ENCODE peak calls at places on chromosome 22, in nine cellular contexts. One of them, this sample, is unnamed.

GRCh38 chr22:27801616-27802388 is at the start of gene MN1:
- DNase-seq in HFF-Myc: no peak
- DNase-seq in AG04450: no peak
- DNase-seq in NB4: no peak
- DNase-seq in brain microvascular endothelial cell: no peak
- DNase-seq in colonic mucosa: peak
- DNase-seq in astrocyte of the cerebellum: no peak
- DNase-seq in body of pancreas: peak
- DNase-seq in adipocyte: peak
- DNase-seq in this sample: no peak

GRCh38 chr22:48738204-48738980 is 1089.3 kb downstream of the BRD1 start:
- DNase-seq in HFF-Myc: no peak
- DNase-seq in AG04450: no peak
- DNase-seq in NB4: no peak
- DNase-seq in brain microvascular endothelial cell: no peak
- DNase-seq in colonic mucosa: no peak
- DNase-seq in astrocyte of the cerebellum: no peak
- DNase-seq in body of pancreas: no peak
- DNase-seq in adipocyte: no peak
- DNase-seq in this sample: no peak

GRCh38 chr22:47127441-47127871 is 365.0 kb downstream of the TBC1D22A start:
- DNase-seq in HFF-Myc: no peak
- DNase-seq in AG04450: no peak
- DNase-seq in NB4: no peak
- DNase-seq in brain microvascular endothelial cell: no peak
- DNase-seq in colonic mucosa: no peak
- DNase-seq in astrocyte of the cerebellum: no peak
- DNase-seq in body of pancreas: no peak
- DNase-seq in adipocyte: no peak
- DNase-seq in this sample: no peak

GRCh38 chr22:39151329-39151975 is 1.0 kb downstream of the CBX7 start:
- DNase-seq in HFF-Myc: no peak
- DNase-seq in AG04450: no peak
- DNase-seq in NB4: no peak
- DNase-seq in brain microvascular endothelial cell: no peak
- DNase-seq in colonic mucosa: no peak
- DNase-seq in astrocyte of the cerebellum: no peak
- DNase-seq in body of pancreas: no peak
- DNase-seq in adipocyte: no peak
- DNase-seq in this sample: no peak

GRCh38 chr22:35114296-35114980 is 48.5 kb downstream of the ISX start:
- DNase-seq in HFF-Myc: no peak
- DNase-seq in AG04450: no peak
- DNase-seq in NB4: no peak
- DNase-seq in brain microvascular endothelial cell: no peak
- DNase-seq in colonic mucosa: no peak
- DNase-seq in astrocyte of the cerebellum: no peak
- DNase-seq in body of pancreas: no peak
- DNase-seq in adipocyte: no peak
- DNase-seq in this sample: no peak

GRCh38 chr22:50307891-50308596 is 598 bp upstream of the PLXNB2 start:
- DNase-seq in HFF-Myc: no peak
- DNase-seq in AG04450: no peak
- DNase-seq in NB4: peak
- DNase-seq in brain microvascular endothelial cell: no peak
- DNase-seq in colonic mucosa: peak
- DNase-seq in astrocyte of the cerebellum: no peak
- DNase-seq in body of pancreas: no peak
- DNase-seq in adipocyte: peak
- DNase-seq in this sample: no peak

GRCh38 chr22:17781319-17782031 is 7.2 kb upstream of the BID start:
- DNase-seq in HFF-Myc: no peak
- DNase-seq in AG04450: peak
- DNase-seq in NB4: peak
- DNase-seq in brain microvascular endothelial cell: peak
- DNase-seq in colonic mucosa: no peak
- DNase-seq in astrocyte of the cerebellum: peak
- DNase-seq in body of pancreas: no peak
- DNase-seq in adipocyte: peak
- DNase-seq in this sample: peak

GRCh38 chr22:29306830-29307657 is 594 bp downstream of the GAS2L1 start:
- DNase-seq in HFF-Myc: no peak
- DNase-seq in AG04450: no peak
- DNase-seq in NB4: peak
- DNase-seq in brain microvascular endothelial cell: peak
- DNase-seq in colonic mucosa: peak
- DNase-seq in astrocyte of the cerebellum: no peak
- DNase-seq in body of pancreas: peak
- DNase-seq in adipocyte: peak
- DNase-seq in this sample: no peak

GRCh38 chr22:40193429-40194421 is 16.0 kb downstream of the TNRC6B start:
- DNase-seq in HFF-Myc: no peak
- DNase-seq in AG04450: no peak
- DNase-seq in NB4: no peak
- DNase-seq in brain microvascular endothelial cell: no peak
- DNase-seq in colonic mucosa: no peak
- DNase-seq in astrocyte of the cerebellum: no peak
- DNase-seq in body of pancreas: no peak
- DNase-seq in adipocyte: peak
- DNase-seq in this sample: no peak

GRCh38 chr22:23520875-23521441 is 59.1 kb downstream of the IGLL1 start:
- DNase-seq in HFF-Myc: no peak
- DNase-seq in AG04450: no peak
- DNase-seq in NB4: no peak
- DNase-seq in brain microvascular endothelial cell: peak
- DNase-seq in colonic mucosa: peak
- DNase-seq in astrocyte of the cerebellum: no peak
- DNase-seq in body of pancreas: peak
- DNase-seq in adipocyte: peak
- DNase-seq in this sample: peak
- H3K4me3 ChIP-seq in HFF-Myc: peak
- H3K4me3 ChIP-seq in AG04450: peak
- H3K4me3 ChIP-seq in NB4: no peak
- H3K4me3 ChIP-seq in brain microvascular endothelial cell: peak
- H3K4me3 ChIP-seq in colonic mucosa: peak
- H3K4me3 ChIP-seq in astrocyte of the cerebellum: peak
- H3K4me3 ChIP-seq in body of pancreas: no peak
- H3K4me3 ChIP-seq in adipocyte: peak
- H3K4me3 ChIP-seq in this sample: peak

GRCh38 chr22:24166811-24167210 is 14.5 kb upstream of the SUSD2 start:
- DNase-seq in HFF-Myc: no peak
- DNase-seq in AG04450: no peak
- DNase-seq in NB4: no peak
- DNase-seq in brain microvascular endothelial cell: no peak
- DNase-seq in colonic mucosa: no peak
- DNase-seq in astrocyte of the cerebellum: no peak
- DNase-seq in body of pancreas: no peak
- DNase-seq in adipocyte: no peak
- DNase-seq in this sample: no peak

GRCh38 chr22:24171822-24172221 is 9.5 kb upstream of the SUSD2 start:
- DNase-seq in HFF-Myc: no peak
- DNase-seq in AG04450: no peak
- DNase-seq in NB4: no peak
- DNase-seq in brain microvascular endothelial cell: no peak
- DNase-seq in colonic mucosa: no peak
- DNase-seq in astrocyte of the cerebellum: no peak
- DNase-seq in body of pancreas: no peak
- DNase-seq in adipocyte: no peak
- DNase-seq in this sample: no peak

GRCh38 chr22:24170632-24171031 is 10.7 kb upstream of the SUSD2 start:
- DNase-seq in HFF-Myc: no peak
- DNase-seq in AG04450: no peak
- DNase-seq in NB4: no peak
- DNase-seq in brain microvascular endothelial cell: no peak
- DNase-seq in colonic mucosa: no peak
- DNase-seq in astrocyte of the cerebellum: no peak
- DNase-seq in body of pancreas: no peak
- DNase-seq in adipocyte: no peak
- DNase-seq in this sample: no peak

GRCh38 chr22:24169439-24170058 is 11.7 kb upstream of the SUSD2 start:
- DNase-seq in HFF-Myc: no peak
- DNase-seq in AG04450: no peak
- DNase-seq in NB4: no peak
- DNase-seq in brain microvascular endothelial cell: no peak
- DNase-seq in colonic mucosa: no peak
- DNase-seq in astrocyte of the cerebellum: no peak
- DNase-seq in body of pancreas: no peak
- DNase-seq in adipocyte: no peak
- DNase-seq in this sample: no peak

DNA sequence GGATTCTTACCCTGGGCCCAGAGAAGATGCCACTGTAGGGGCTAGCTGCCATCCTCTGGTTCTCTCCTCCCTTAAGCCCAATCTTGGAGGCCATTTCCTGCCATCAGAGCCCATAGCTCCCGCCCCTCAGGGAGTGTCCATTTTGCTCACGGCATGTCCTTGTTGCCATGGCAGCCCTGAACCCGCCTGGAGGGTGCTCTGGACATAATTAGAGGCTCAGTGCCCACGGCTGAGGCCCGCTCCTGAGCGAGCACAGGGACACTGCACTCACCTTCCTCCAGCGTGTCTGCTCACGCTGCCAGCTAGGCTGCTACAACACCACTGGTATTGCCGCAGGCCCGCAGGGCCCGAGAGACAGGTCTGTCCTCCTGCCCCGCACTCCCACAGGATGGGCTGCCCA is 11.1 kb upstream of the SUSD2 start:
- DNase-seq in HFF-Myc: no peak
- DNase-seq in AG04450: no peak
- DNase-seq in NB4: no peak
- DNase-seq in brain microvascular endothelial cell: no peak
- DNase-seq in colonic mucosa: no peak
- DNase-seq in astrocyte of the cerebellum: no peak
- DNase-seq in body of pancreas: no peak
- DNase-seq in adipocyte: no peak
- DNase-seq in this sample: no peak
- H3K4me3 ChIP-seq in HFF-Myc: no peak
- H3K4me3 ChIP-seq in AG04450: no peak
- H3K4me3 ChIP-seq in NB4: no peak
- H3K4me3 ChIP-seq in brain microvascular endothelial cell: no peak
- H3K4me3 ChIP-seq in colonic mucosa: no peak
- H3K4me3 ChIP-seq in astrocyte of the cerebellum: no peak
- H3K4me3 ChIP-seq in body of pancreas: no peak
- H3K4me3 ChIP-seq in adipocyte: no peak
- H3K4me3 ChIP-seq in this sample: no peak

GRCh38 chr22:37517826-37518450 is 1.3 kb downstream of the CARD10 start:
- DNase-seq in HFF-Myc: no peak
- DNase-seq in AG04450: no peak
- DNase-seq in NB4: no peak
- DNase-seq in brain microvascular endothelial cell: no peak
- DNase-seq in colonic mucosa: no peak
- DNase-seq in astrocyte of the cerebellum: no peak
- DNase-seq in body of pancreas: no peak
- DNase-seq in adipocyte: no peak
- DNase-seq in this sample: no peak

GRCh38 chr22:37518509-37519267 is 527 bp downstream of the CARD10 start:
- DNase-seq in HFF-Myc: no peak
- DNase-seq in AG04450: no peak
- DNase-seq in NB4: peak
- DNase-seq in brain microvascular endothelial cell: no peak
- DNase-seq in colonic mucosa: peak
- DNase-seq in astrocyte of the cerebellum: no peak
- DNase-seq in body of pancreas: no peak
- DNase-seq in adipocyte: no peak
- DNase-seq in this sample: no peak

GRCh38 chr22:37514526-37515051 is 4.6 kb downstream of the CARD10 start:
- DNase-seq in HFF-Myc: no peak
- DNase-seq in AG04450: no peak
- DNase-seq in NB4: no peak
- DNase-seq in brain microvascular endothelial cell: no peak
- DNase-seq in colonic mucosa: no peak
- DNase-seq in astrocyte of the cerebellum: no peak
- DNase-seq in body of pancreas: no peak
- DNase-seq in adipocyte: no peak
- DNase-seq in this sample: no peak

GRCh38 chr22:37515902-37516301 is 3.3 kb downstream of the CARD10 start:
- DNase-seq in HFF-Myc: no peak
- DNase-seq in AG04450: no peak
- DNase-seq in NB4: no peak
- DNase-seq in brain microvascular endothelial cell: no peak
- DNase-seq in colonic mucosa: no peak
- DNase-seq in astrocyte of the cerebellum: no peak
- DNase-seq in body of pancreas: no peak
- DNase-seq in adipocyte: no peak
- DNase-seq in this sample: no peak

GRCh38 chr22:37516456-37516855 is 2.8 kb downstream of the CARD10 start:
- DNase-seq in HFF-Myc: no peak
- DNase-seq in AG04450: no peak
- DNase-seq in NB4: no peak
- DNase-seq in brain microvascular endothelial cell: no peak
- DNase-seq in colonic mucosa: no peak
- DNase-seq in astrocyte of the cerebellum: no peak
- DNase-seq in body of pancreas: no peak
- DNase-seq in adipocyte: no peak
- DNase-seq in this sample: no peak
- H3K4me3 ChIP-seq in HFF-Myc: no peak
- H3K4me3 ChIP-seq in AG04450: no peak
- H3K4me3 ChIP-seq in NB4: no peak
- H3K4me3 ChIP-seq in brain microvascular endothelial cell: no peak
- H3K4me3 ChIP-seq in colonic mucosa: no peak
- H3K4me3 ChIP-seq in astrocyte of the cerebellum: no peak
- H3K4me3 ChIP-seq in body of pancreas: no peak
- H3K4me3 ChIP-seq in adipocyte: no peak
- H3K4me3 ChIP-seq in this sample: no peak

DNA sequence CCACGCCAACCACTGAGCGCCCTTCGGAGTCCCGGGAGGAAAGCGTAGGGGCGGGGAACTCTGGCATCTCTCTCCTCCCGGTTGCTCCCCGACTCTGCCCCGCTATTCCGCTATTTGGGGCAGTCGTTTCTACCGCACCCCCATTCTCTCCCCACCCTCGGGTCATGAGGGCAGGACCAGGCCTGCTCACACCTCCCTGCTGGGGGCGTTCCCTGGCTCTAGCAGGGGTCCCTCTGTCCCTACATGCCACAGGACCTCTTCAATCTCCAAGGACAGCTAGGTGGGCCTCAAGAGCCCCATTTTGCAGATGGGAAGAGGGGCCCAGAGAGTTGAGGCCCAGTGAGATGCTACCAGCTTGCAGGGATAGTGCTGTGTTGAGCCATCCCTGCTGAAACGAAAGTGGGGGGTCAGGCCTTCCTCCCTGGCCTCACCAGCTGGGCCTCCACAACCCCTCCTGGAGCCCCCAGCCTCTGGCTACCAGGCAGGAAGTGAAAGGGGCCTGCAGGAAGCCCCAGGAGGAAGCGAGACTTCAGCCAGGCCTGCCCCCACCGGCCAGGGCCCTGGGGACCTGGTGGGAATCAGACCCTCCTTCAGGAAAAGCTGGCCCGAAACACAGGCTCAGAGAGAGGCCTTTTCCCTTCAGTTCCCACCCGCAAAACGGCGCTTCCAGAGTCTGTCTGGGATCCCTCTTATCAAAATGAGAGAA is 5.5 kb upstream of the SHISA8 start:
- DNase-seq in HFF-Myc: no peak
- DNase-seq in AG04450: no peak
- DNase-seq in NB4: no peak
- DNase-seq in brain microvascular endothelial cell: no peak
- DNase-seq in colonic mucosa: no peak
- DNase-seq in astrocyte of the cerebellum: no peak
- DNase-seq in body of pancreas: no peak
- DNase-seq in adipocyte: no peak
- DNase-seq in this sample: no peak
- H3K4me3 ChIP-seq in HFF-Myc: no peak
- H3K4me3 ChIP-seq in AG04450: no peak
- H3K4me3 ChIP-seq in NB4: no peak
- H3K4me3 ChIP-seq in brain microvascular endothelial cell: no peak
- H3K4me3 ChIP-seq in colonic mucosa: peak
- H3K4me3 ChIP-seq in astrocyte of the cerebellum: no peak
- H3K4me3 ChIP-seq in body of pancreas: no peak
- H3K4me3 ChIP-seq in adipocyte: no peak
- H3K4me3 ChIP-seq in this sample: no peak